ENCODE peak calls at places on chromosomes 2 and 18, in four cellular contexts. X, A, T and G are unnamed samples.

GRCh38 chr2:208783184-208783583 is 376.6 kb downstream of the PTH2R start:
- DNase-seq in T (no peak), A (peak; percentile 8), X (no peak), G (no peak)

GRCh38 chr18:28767781-28768211 is 590.9 kb upstream of the CDH2 start:
- DNase-seq in X (peak; percentile 37), A (no peak), T (peak; percentile 76), G (peak; percentile 18)

GRCh38 chr2:128329607-128330006 is 10.9 kb upstream of the HS6ST1 start:
- DNase-seq in T (no peak), A (no peak), X (peak; percentile 96), G (no peak)

GRCh38 chr18:79878741-79879358 is 72.6 kb downstream of the SLC66A2 start:
- DNase-seq in T (no peak), X (no peak), A (no peak), G (no peak)

GRCh38 chr18:45320724-45321123 is 294.6 kb upstream of the SLC14A2 start:
- DNase-seq in A (no peak), X (no peak), T (peak; percentile 10), G (no peak)

GRCh38 chr2:138794734-138795133 is 14.5 kb upstream of the NXPH2 start:
- DNase-seq in T (no peak), A (no peak), X (no peak), G (no peak)

GRCh38 chr2:161373939-161374338 is 42.2 kb upstream of the TBR1 start:
- DNase-seq in T (peak; percentile 17), A (no peak), X (peak; percentile 17), G (no peak)

GRCh38 chr2:182826051-182826450 is 40.4 kb downstream of the FRZB start:
- DNase-seq in X (no peak), T (no peak), A (no peak), G (no peak)

GRCh38 chr2:20796374-20796791 is 26.5 kb downstream of the LDAH start:
- DNase-seq in T (no peak), X (peak; percentile 29), A (no peak), G (peak; percentile 24)

GRCh38 chr2:105872142-105872728 is 127.5 kb downstream of the NCK2 start:
- DNase-seq in T (no peak), X (no peak), A (no peak), G (no peak)

GRCh38 chr2:52341732-52342131 is 1309.8 kb upstream of the NRXN1 start:
- DNase-seq in T (no peak), X (no peak), A (no peak), G (no peak)

GRCh38 chr2:52343010-52343409 is 1311.1 kb upstream of the NRXN1 start:
- DNase-seq in T (no peak), X (no peak), A (no peak), G (no peak)

GRCh38 chr2:52336951-52337350 is 1305.0 kb upstream of the NRXN1 start:
- DNase-seq in A (no peak), X (no peak), T (no peak), G (no peak)

GRCh38 chr2:52342458-52342857 is 1310.5 kb upstream of the NRXN1 start:
- DNase-seq in T (peak; percentile 38), X (no peak), A (no peak), G (no peak)

DNA sequence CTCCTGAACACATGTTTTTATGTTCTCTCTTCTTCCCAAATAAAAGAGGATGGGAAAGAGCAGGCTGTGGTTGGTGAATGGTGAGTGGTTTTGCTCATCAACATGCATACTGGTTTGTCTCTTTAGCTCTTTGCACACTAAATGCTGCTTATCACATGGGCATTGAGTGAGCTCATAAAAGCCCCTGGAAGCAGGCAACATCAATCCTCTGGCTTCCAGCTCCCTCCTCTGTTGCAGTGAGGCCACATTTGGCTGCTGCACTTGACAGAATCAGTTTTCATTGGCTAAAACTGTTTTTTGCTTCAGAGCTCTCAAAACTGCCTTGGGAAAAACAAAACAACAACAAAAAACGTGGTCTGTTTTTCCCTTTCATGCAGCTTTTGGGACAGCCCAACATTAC is 1308.3 kb upstream of the NRXN1 start:
- DNase-seq in T (peak; percentile 13), A (no peak), X (no peak), G (no peak)
- TF ChIP-seq CTCF in T (no peak), A (no peak), X (no peak), G (no peak)

GRCh38 chr2:166179201-166179600 is 51.4 kb upstream of the SCN1A start:
- DNase-seq in T (peak; percentile 47), A (no peak), X (no peak), G (no peak)
- TF ChIP-seq CTCF in T (peak; percentile 21), A (no peak), X (no peak), G (peak; percentile 23)

GRCh38 chr2:240564571-240565266 is 3.6 kb upstream of the RNPEPL1 start:
- DNase-seq in A (peak; percentile 14), X (no peak), T (no peak), G (no peak)
- TF ChIP-seq CTCF in A (no peak), X (no peak), T (no peak), G (no peak)

GRCh38 chr18:53698907-53699306 is 525.6 kb downstream of the MBD2 start:
- DNase-seq in X (peak; percentile 5), A (peak; percentile 36), T (peak; percentile 45), G (peak; percentile 5)
- TF ChIP-seq CTCF in X (peak; percentile 65), A (peak; percentile 38), T (peak; percentile 61), G (peak; percentile 68)

GRCh38 chr18:75314117-75314516 is 103.5 kb downstream of the TSHZ1 start:
- DNase-seq in X (no peak), A (no peak), T (no peak), G (no peak)
- TF ChIP-seq CTCF in X (peak; percentile 15), A (no peak), T (peak; percentile 12), G (no peak)

DNA sequence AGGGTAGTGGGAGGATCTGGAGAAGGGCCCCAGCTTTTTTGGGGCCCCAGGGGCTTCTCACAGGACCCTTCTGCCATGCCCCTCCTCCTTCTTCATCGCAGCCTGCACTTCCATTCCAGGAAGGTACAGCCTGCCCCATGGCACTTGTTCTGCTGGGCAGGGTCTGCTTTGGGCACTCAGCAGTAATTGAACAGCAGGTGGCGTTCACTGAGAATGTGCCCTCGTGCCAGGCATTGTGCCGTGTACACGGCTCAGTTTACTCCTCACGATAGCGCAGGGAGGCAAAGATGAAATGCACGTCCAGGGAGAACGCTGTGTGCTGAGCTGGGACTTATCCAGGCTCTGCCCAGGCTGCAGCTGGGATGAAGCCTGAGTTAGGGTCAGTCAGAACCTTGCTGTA is 54.8 kb upstream of the ASB18 start:
- DNase-seq in T (no peak), A (no peak), X (no peak), G (no peak)
- TF ChIP-seq CTCF in T (no peak), A (no peak), X (no peak), G (no peak)

DNA sequence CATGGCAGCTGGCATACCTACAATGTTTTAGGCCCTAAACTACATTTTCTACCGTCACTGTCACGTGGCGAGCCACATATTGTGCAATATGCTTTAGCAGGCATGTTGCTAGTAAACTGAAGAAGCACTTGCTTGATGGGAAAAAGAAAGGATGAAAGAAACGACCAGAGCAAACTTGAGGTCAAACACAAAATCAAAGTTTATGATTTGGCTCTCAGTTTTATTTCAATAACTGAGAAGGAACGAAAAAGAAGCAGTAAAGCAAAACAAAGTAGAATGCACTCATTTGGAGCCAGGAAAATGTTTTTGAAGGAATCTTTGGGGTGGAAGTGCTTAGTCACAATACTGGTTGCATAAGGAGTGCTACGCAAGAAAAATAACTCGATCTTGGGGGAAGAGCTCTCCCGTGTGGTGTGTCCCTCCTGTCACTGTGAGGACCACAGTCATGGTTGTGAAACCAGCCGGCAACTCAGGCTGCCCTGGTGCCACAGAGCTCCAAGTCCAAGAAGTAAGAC is 349.8 kb downstream of the RBM43 start:
- DNase-seq in T (peak; percentile 74), A (peak; percentile 34), X (peak; percentile 61), G (peak; percentile 86)
- TF ChIP-seq CTCF in T (no peak), A (no peak), X (peak; percentile 13), G (peak; percentile 51)

GRCh38 chr2:58449286-58450010 is 208.3 kb upstream of the FANCL start:
- DNase-seq in A (no peak), X (no peak), T (no peak), G (no peak)

GRCh38 chr2:58448845-58449244 is 207.7 kb upstream of the FANCL start:
- DNase-seq in T (no peak), A (no peak), X (no peak), G (no peak)

GRCh38 chr2:58447586-58447985 is 206.5 kb upstream of the FANCL start:
- DNase-seq in A (no peak), X (no peak), T (no peak), G (no peak)

DNA sequence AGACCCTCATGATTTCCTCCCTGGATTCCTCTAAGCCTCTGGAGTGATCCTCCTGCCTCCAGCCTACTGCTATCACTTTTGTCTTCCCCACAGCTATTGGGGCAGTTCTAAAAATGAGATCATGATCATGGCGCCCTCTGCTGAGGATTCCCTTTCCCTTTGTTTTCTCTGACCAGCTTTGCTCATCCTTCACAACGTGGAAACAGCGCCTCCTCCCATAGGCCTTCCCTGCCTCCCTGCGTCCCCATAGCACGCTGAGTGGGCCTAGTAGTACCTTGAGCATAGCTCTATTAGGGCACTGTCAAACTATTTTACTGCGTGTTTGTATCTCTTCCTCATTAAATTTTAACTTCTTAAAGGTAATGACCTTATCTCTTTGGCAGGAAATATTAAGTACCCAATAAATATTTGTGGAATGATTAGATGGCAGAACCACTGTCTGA is 207.0 kb upstream of the FANCL start:
- DNase-seq in X (no peak), A (peak; percentile 55), T (peak; percentile 77), G (peak; percentile 10)
- TF ChIP-seq CTCF in X (peak; percentile 80), A (peak; percentile 25), T (peak; percentile 74), G (peak; percentile 58)

DNA sequence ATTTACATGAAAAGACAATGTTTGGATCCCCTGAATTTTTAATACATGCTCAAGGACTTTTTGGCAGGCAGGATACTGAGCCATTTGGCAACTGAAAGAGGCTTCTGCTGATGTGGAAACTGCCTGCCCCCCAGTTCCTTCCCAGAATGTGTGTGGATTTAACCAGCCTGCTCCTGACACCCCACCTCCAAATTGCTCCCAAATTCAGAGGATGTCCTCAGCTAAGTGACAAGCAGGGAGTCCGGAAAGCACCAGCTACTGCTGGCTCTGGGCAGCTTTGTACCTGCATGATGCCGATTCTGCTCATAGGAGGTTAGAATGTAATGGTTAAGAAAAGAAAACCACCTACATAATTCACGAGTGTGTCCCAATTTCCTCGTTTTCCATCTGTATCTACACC is 197.5 kb downstream of the CDH20 start:
- DNase-seq in X (no peak), A (no peak), T (no peak), G (no peak)
- TF ChIP-seq CTCF in X (no peak), A (no peak), T (no peak), G (no peak)